ENCODE peak calls at places on chromosomes 3 and 15, in seven cellular contexts. N is GM23338, P is mesendoderm, I is neural progenitor cell, L is OCI-LY7, Q is SK-N-SH, K is hepatocyte. W is an unnamed sample.

GRCh38 chr3:151218136-151218535 is 15.1 kb upstream of the GPR171 start:
- DNase-seq in I (no peak), K (no peak), L (no peak), P (no peak), N (no peak), Q (peak; percentile 21), W (peak; percentile 32)

GRCh38 chr3:50264389-50264963 is 4.5 kb upstream of the SEMA3B start:
- DNase-seq in I (peak; percentile 94), K (peak; percentile 98), N (no peak), P (peak; percentile 99), Q (peak; percentile 83), L (no peak), W (peak; percentile 83)

GRCh38 chr3:165513715-165514711 is 317.8 kb upstream of the SLITRK3 start:
- DNase-seq in I (no peak), P (no peak), N (no peak), Q (no peak), K (no peak), L (no peak), W (no peak)

GRCh38 chr3:190384241-190384863 is 3.6 kb upstream of the CLDN16 start:
- DNase-seq in N (peak; percentile 47), Q (no peak), L (peak; percentile 37), I (peak; percentile 28), K (peak; percentile 78), P (peak; percentile 80), W (peak; percentile 51)

GRCh38 chr3:42735609-42736008 is 33.0 kb upstream of the HHATL start:
- DNase-seq in P (no peak), I (no peak), K (no peak), N (no peak), L (no peak), Q (no peak), W (no peak)

GRCh38 chr15:34347951-34348638 is 5.0 kb downstream of the NUTM1 start:
- DNase-seq in L (no peak), I (no peak), N (no peak), K (no peak), P (no peak), Q (no peak), W (no peak)

GRCh38 chr3:140091143-140091542 is 156.2 kb downstream of the CLSTN2 start:
- DNase-seq in K (peak; percentile 11), I (no peak), P (no peak), N (no peak), L (no peak), Q (no peak), W (no peak)

GRCh38 chr3:27044926-27045481 is 324.2 kb downstream of the NEK10 start:
- DNase-seq in I (no peak), Q (no peak), L (no peak), N (no peak), K (no peak), P (no peak), W (no peak)

GRCh38 chr15:74723754-74724334 is 1.5 kb downstream of the CYP1A1 start:
- DNase-seq in L (peak; percentile 54), K (peak; percentile 74), Q (peak; percentile 85), I (peak; percentile 89), P (peak; percentile 89), N (peak; percentile 93), W (peak; percentile 58)

GRCh38 chr3:124174463-124174862 is 182.5 kb upstream of the ROPN1 start:
- DNase-seq in Q (peak; percentile 88), K (peak; percentile 18), L (no peak), I (no peak), N (no peak), P (no peak), W (no peak)

GRCh38 chr3:193507566-193507965 is 47.1 kb downstream of the ATP13A4 start:
- DNase-seq in P (no peak), K (no peak), Q (no peak), I (no peak), L (no peak), N (no peak), W (no peak)

GRCh38 chr3:42501321-42501680 is 1.1 kb upstream of the VIPR1 start:
- DNase-seq in P (peak; percentile 45), N (peak; percentile 73), Q (peak; percentile 44), K (no peak), I (peak; percentile 64), L (no peak), W (no peak)

GRCh38 chr3:108319428-108320053 is 23.2 kb downstream of the HHLA2 start:
- DNase-seq in Q (no peak), I (no peak), P (no peak), L (no peak), K (no peak), N (no peak), W (no peak)

GRCh38 chr15:76866008-76866407 is 39.1 kb downstream of the SCAPER start:
- DNase-seq in P (no peak), N (no peak), L (no peak), Q (no peak), I (no peak), K (no peak), W (peak; percentile 1)

GRCh38 chr3:113890256-113890900 is 51.8 kb downstream of the GRAMD1C start:
- DNase-seq in I (peak; percentile 4), N (peak; percentile 49), L (no peak), K (peak; percentile 13), Q (no peak), P (peak; percentile 28), W (no peak)

GRCh38 chr3:95923496-95924210 is 890.7 kb upstream of the EPHA6 start:
- DNase-seq in P (peak; percentile 56), I (no peak), N (no peak), Q (no peak), K (peak; percentile 75), L (no peak), W (peak; percentile 96)

GRCh38 chr15:70045045-70045444 is 52.7 kb downstream of the TLE3 start:
- DNase-seq in Q (no peak), P (no peak), N (no peak), L (no peak), K (no peak), I (no peak), W (peak; percentile 60)

GRCh38 chr3:11238057-11238456 is 34.1 kb upstream of the ATG7 start:
- DNase-seq in P (no peak), I (no peak), K (peak; percentile 23), Q (no peak), L (no peak), N (no peak), W (peak; percentile 91)

DNA sequence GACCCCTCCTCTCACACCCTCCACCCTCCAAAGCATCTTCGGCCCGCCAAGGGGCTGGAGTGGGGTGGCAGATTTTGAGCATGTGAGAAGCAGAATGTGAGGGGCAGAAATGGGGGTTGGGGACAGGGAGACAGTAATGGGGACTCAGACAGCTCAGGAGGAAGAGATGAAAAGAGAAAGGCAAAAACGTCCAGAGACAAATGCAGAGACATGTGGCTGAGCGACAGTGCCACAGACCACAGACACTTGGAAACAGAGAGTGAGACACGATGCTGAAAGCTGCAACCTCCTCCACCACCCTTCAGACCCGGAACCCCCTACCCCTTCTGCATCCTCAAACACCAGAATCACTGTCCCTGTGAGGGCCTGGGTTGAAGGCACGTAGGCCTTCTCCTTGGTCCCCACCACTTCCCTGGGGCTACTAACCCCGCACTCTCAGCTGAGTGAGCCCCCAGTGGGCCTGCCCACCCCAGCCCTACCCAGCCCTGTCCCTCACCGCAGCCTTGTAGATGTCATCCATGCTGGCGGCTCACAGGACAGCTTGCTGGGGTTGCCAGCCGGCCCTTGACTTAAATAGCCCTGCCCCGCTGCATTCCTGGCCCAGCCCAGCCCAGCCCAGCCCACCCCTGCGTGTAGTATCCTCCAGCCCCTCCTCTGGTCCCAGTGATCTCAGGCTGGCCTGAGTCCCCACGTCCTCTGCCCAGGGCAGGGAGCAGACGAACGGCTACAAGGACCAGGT is at the start of gene TNNC1:
- DNase-seq in N (peak; percentile 71), Q (no peak), K (peak; percentile 71), P (peak; percentile 76), L (no peak), I (peak; percentile 81), W (no peak)
- H3K4me3 ChIP-seq in N (no peak within 1 kb of the TSS), Q (no peak within 1 kb of the TSS), K (no peak within 1 kb of the TSS), P (no peak within 1 kb of the TSS), L (peak within 1 kb of the TSS; percentile 99), I (no peak within 1 kb of the TSS), W (peak within 1 kb of the TSS; percentile 96)

GRCh38 chr3:179179979-179180758 is 32.0 kb downstream of the PIK3CA start:
- DNase-seq in Q (no peak), L (no peak), N (no peak), I (no peak), P (peak; percentile 77), K (no peak), W (peak; percentile 54)

GRCh38 chr3:179181993-179182551 is 33.9 kb downstream of the PIK3CA start:
- DNase-seq in N (no peak), P (peak; percentile 51), I (no peak), L (no peak), K (no peak), Q (no peak), W (peak; percentile 56)

GRCh38 chr3:179179256-179179655 is 31.1 kb downstream of the PIK3CA start:
- DNase-seq in P (no peak), N (no peak), I (no peak), L (no peak), K (no peak), Q (no peak), W (no peak)

GRCh38 chr3:179182892-179183291 is 34.7 kb downstream of the PIK3CA start:
- DNase-seq in L (no peak), K (no peak), Q (no peak), P (no peak), I (no peak), N (no peak), W (peak; percentile 4)

GRCh38 chr3:179181021-179181472 is 32.9 kb downstream of the PIK3CA start:
- DNase-seq in N (no peak), K (no peak), I (no peak), P (no peak), Q (no peak), L (no peak), W (peak; percentile 72)
- H3K79me2 ChIP-seq in N (peaks cover 71% of the 10 kb centered on the region), K (peaks cover 85% of the 10 kb centered on the region), I (peaks cover 86% of the 10 kb centered on the region), P (peaks cover 8% of the 10 kb centered on the region), Q (peaks cover 73% of the 10 kb centered on the region), L (peaks cover 7% of the 10 kb centered on the region), W (peaks cover 99% of the 10 kb centered on the region)

DNA sequence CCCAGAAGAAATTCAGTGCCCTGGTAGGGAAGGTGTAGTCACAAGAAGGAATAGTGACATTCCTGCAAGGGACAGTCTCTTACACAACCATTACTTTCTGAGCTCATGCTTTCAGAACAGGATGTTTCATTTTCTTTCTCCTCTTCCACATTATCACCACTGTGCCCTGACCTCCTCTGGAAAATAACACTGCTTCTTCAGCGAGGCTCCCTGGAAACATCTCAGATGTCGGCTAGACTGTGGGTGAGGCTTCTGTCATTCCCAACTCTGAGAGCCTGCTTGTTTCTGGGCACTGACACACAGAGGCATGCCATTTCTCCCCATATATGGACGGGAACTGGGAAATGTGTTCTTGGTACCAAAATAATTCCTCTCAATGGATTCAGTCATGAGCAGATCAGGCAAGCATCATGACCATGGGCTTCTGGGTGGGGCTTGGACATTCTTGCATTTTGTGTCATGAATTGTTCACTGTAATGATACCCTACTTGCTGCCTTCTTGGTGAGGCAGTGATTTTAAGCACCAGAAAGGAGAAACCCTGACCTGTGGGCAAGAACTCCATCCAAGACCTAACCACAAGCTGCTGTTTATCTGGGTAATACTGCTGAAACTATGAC is 14.3 kb upstream of the TNFAIP8L3 start:
- DNase-seq in L (no peak), I (no peak), P (no peak), N (no peak), Q (no peak), K (no peak), W (peak; percentile 92)
- H3K4me3 ChIP-seq in L (no peak overlapping the region), I (no peak overlapping the region), P (no peak overlapping the region), N (no peak overlapping the region), Q (no peak overlapping the region), K (no peak overlapping the region), W (peak overlapping the region; percentile 57)

DNA sequence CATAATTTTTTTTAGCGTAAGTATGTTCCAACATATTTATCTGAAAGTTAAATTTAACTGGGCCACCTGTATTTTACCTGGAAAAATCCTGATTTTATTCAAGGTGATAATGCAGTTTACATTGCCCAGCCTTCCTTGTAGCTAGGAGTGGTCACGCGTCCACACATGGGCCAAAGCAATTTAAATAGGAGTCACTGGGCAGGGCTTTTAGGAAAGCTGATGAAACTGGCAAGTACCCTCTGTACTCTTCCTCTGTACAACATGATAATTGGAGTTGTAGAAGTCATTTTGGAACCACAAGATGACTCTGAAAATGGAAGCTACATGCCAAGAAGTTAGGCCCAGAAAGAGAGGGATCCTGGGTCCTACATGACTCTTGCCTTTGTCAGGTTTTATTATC is 9.5 kb downstream of the BTD start:
- DNase-seq in P (no peak), K (no peak), L (no peak), I (no peak), N (no peak), Q (no peak), W (peak; percentile 17)
- H3K79me2 ChIP-seq in P (no peaks in the 10 kb centered on the region), K (peaks cover 10% of the 10 kb centered on the region), L (no peaks in the 10 kb centered on the region), I (no peaks in the 10 kb centered on the region), N (no peaks in the 10 kb centered on the region), Q (no peaks in the 10 kb centered on the region), W (no peaks in the 10 kb centered on the region)